ENCODE peak calls at places on chromosomes 5 and 9, in six cellular contexts. X is astrocyte of the cerebellum, U is fibroblast of pulmonary artery, B is uterus, Q is PC-9, Y is cardiac fibroblast. R is an unnamed sample.

GRCh38 chr9:129374651-129375050 is 196.6 kb upstream of the IER5L start:
- DNase-seq in U (no peak), X (no peak), Q (no peak), B (no peak), Y (no peak), R (no peak)

GRCh38 chr5:124252094-124252750 is 494.2 kb downstream of the ZNF608 start:
- DNase-seq in Y (no peak), X (no peak), Q (no peak), U (peak; percentile 18), B (no peak), R (no peak)

GRCh38 chr9:110994771-110995241 is 43.5 kb downstream of the LPAR1 start:
- DNase-seq in U (no peak), B (no peak), Q (no peak), X (no peak), Y (peak; percentile 77), R (no peak)

GRCh38 chr5:60810438-60811085 is 33.5 kb downstream of the ELOVL7 start:
- DNase-seq in Y (peak; percentile 77), U (peak; percentile 13), B (no peak), X (no peak), Q (peak; percentile 17), R (peak; percentile 17)

GRCh38 chr9:134617836-134618162 is 23.8 kb upstream of the COL5A1 start:
- DNase-seq in Y (no peak), X (no peak), Q (no peak), B (peak; percentile 5), U (no peak), R (no peak)

GRCh38 chr5:142499591-142500384 is 175.0 kb upstream of the SPRY4 start:
- DNase-seq in X (peak; percentile 60), Q (no peak), U (no peak), Y (no peak), B (no peak), R (no peak)

GRCh38 chr5:132003170-132003744 is 8.2 kb downstream of the ACSL6 start:
- DNase-seq in X (peak; percentile 11), Q (no peak), Y (no peak), U (peak; percentile 20), B (no peak), R (peak; percentile 14)

GRCh38 chr5:172886396-172886932 is 52.4 kb downstream of the ERGIC1 start:
- DNase-seq in U (no peak), X (no peak), Y (no peak), Q (no peak), B (no peak), R (no peak)

GRCh38 chr9:127049044-127049443 is 73.4 kb downstream of the ANGPTL2 start:
- DNase-seq in Y (peak; percentile 98), X (peak; percentile 64), B (no peak), U (peak; percentile 98), Q (peak; percentile 70), R (peak; percentile 73)

DNA sequence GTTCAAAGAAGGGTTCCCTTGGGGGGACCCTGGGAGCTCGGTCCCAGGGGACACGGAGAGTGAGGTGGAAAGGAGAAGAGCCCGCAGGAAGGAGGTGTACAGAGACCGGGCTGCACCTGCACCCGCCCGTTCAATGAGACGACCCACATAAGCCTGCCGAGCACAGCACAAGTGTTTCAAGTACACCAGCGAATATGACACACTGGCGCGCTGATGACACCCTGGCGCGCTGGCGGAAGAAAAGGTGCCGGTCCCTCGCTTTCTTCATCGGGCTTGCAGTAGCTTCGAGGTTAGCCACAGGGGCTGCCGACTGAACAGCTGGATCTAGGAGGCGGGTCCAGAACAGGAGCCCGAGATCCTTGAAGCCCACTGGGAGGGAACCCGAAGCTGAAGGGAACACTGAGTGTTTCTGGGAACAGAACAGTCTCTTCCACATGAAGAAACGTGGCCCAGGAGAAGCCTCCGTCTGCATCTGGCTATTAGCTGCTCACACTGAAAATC is 1.4 kb downstream of the TBC1D9B start:
- DNase-seq in X (no peak), Q (no peak), Y (peak; percentile 13), B (no peak), U (peak; percentile 9), R (no peak)
- H3K4me3 ChIP-seq in X (peak overlapping the region; percentile 65), Q (peak overlapping the region; percentile 95), Y (peak overlapping the region; percentile 81), B (peak overlapping the region; percentile 61), U (peak overlapping the region; percentile 75), R (peak overlapping the region; percentile 53)

DNA sequence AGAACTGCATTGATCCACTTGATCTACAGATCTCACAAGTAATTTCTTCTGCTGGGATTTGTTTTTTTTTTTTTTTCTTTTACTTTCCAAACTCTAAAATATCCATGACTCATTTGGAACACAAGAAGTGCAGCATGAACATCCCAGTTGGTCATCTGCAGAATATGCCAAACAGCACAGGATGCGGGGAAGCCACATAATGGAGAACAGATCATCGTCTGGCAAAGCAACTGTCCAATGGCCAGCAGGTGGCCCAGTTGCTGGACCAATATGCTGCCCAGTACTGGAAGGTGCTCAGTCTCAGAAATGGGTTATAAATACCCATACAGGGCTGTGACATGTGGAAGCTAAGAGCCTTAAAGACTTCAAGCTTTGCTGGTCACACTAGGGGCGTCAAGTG is 221.3 kb upstream of the TAS2R1 start:
- DNase-seq in X (peak; percentile 92), Q (peak; percentile 8), U (peak; percentile 69), B (no peak), Y (peak; percentile 89), R (no peak)
- TF ChIP-seq CTCF in X (peak; percentile 50), Q (peak; percentile 39), U (peak; percentile 58), B (no peak), Y (peak; percentile 57), R (peak; percentile 42)

DNA sequence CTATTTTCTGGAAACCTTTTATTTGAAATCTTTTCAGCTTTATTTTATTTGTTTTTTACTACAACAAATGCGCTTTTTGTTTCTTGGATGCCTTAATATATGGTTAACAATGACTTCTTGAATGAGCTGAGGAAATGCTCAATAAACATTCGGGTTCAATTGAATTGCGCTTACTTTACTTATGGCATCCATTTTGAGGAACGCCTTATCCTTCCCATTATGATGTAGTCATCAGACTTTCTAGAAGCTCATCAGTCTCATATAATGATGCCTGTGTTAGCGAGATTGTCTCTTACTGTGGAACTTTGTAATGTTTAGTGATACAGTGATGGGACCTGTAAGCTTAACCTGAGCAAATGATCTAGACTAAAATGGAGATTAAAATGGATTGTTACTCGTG is 916 bp downstream of the SHLD3 start:
- DNase-seq in Y (peak; percentile 6), B (no peak), U (no peak), X (no peak), Q (no peak), R (no peak)
- H3K4me3 ChIP-seq in Y (peak overlapping the region; percentile 97), B (peak overlapping the region; percentile 66), U (peak overlapping the region; percentile 84), X (peak overlapping the region; percentile 85), Q (peak overlapping the region; percentile 96), R (peak overlapping the region; percentile 98)

GRCh38 chr5:110335361-110336046 is 391.0 kb downstream of the TMEM232 start:
- DNase-seq in U (peak; percentile 47), X (peak; percentile 89), B (no peak), Y (peak; percentile 1), Q (no peak), R (peak; percentile 93)

GRCh38 chr5:110338336-110339083 is 388.0 kb downstream of the TMEM232 start:
- DNase-seq in B (peak; percentile 18), Q (peak; percentile 0), U (no peak), X (no peak), Y (no peak), R (no peak)

GRCh38 chr5:110329955-110330354 is 396.5 kb downstream of the TMEM232 start:
- DNase-seq in B (no peak), U (no peak), X (no peak), Q (no peak), Y (no peak), R (no peak)

GRCh38 chr5:110333384-110333783 is 393.1 kb downstream of the TMEM232 start:
- DNase-seq in B (no peak), U (no peak), X (no peak), Y (peak; percentile 31), Q (peak; percentile 0), R (no peak)
- TF ChIP-seq CTCF in B (no peak), U (peak; percentile 10), X (no peak), Y (peak; percentile 14), Q (no peak), R (peak; percentile 27)

R was measured in retinal pigment epithelial cell.